ENCODE peak calls at places on chromosomes 13 and 19, in ten cellular contexts. O is CD4-positive, alpha-beta memory T cell; F is NCI-H524 treated with DMSO at 0.1 percent for 48 hours; J is AG08395; Z is T-helper 1 cell; P is CD4-positive, alpha-beta T cell; X is stimulated activated CD8-positive, alpha-beta memory T cell treated with anti-CD3 and anti-CD28 coated beads, Interleukin-7, amount 100 ng/mL, for 4 hours; M is NCI-H1694; Q is CD8-positive, alpha-beta T cell; N is AG04450. Y is an unnamed sample.

GRCh38 chr19:4991538-4991937 is 22.6 kb downstream of the KDM4B start:
- DNase-seq in O (no peak), F (no peak), J (no peak), Z (no peak), P (no peak), X (no peak), M (no peak), Q (no peak), N (no peak), Y (no peak)

GRCh38 chr19:29336425-29336824 is 123.5 kb upstream of the UQCRFS1 start:
- DNase-seq in O (no peak), F (no peak), J (no peak), Z (no peak), P (no peak), X (no peak), M (no peak), Q (no peak), N (no peak), Y (no peak)

GRCh38 chr13:105805866-105806265 is 729.6 kb downstream of the EFNB2 start:
- DNase-seq in O (no peak), F (no peak), J (no peak), Z (no peak), P (no peak), X (no peak), M (no peak), Q (no peak), N (no peak), Y (no peak)

GRCh38 chr19:52600639-52601024 is 30.5 kb downstream of the ZNF701 start:
- DNase-seq in O (peak), F (no peak), J (no peak), Z (peak), P (no peak), X (no peak), M (no peak), Q (no peak), N (no peak), Y (no peak)

GRCh38 chr13:112572408-112572807 is 15.5 kb downstream of the TUBGCP3 start:
- DNase-seq in O (no peak), F (no peak), J (no peak), Z (no peak), P (no peak), X (no peak), M (no peak), Q (no peak), N (no peak), Y (no peak)

GRCh38 chr19:3479177-3479818 is 1.0 kb downstream of the SMIM24 start:
- DNase-seq in O (peak), F (no peak), J (peak), Z (peak), P (no peak), X (peak), M (no peak), Q (peak), N (no peak), Y (peak)

GRCh38 chr19:34313188-34313587 is 51.8 kb upstream of the GPI start:
- DNase-seq in O (no peak), F (no peak), J (peak), Z (no peak), P (no peak), X (no peak), M (no peak), Q (no peak), N (no peak), Y (peak)

GRCh38 chr13:91133941-91134772 is 213.3 kb upstream of the MIR17HG start:
- DNase-seq in O (no peak), F (no peak), J (peak), Z (peak), P (no peak), X (no peak), M (peak), Q (peak), N (peak), Y (peak)

GRCh38 chr13:30442854-30443379 is 20.6 kb downstream of the UBE2L5 start:
- DNase-seq in O (no peak), F (no peak), J (no peak), Z (no peak), P (no peak), X (no peak), M (no peak), Q (no peak), N (no peak), Y (no peak)

GRCh38 chr19:1453525-1454371 is 3.8 kb downstream of the APC2 start:
- DNase-seq in O (no peak), F (no peak), J (peak), Z (no peak), P (no peak), X (no peak), M (no peak), Q (no peak), N (no peak), Y (peak)

GRCh38 chr19:10417598-10418280 is 2.6 kb upstream of the PDE4A start:
- DNase-seq in O (no peak), F (no peak), J (no peak), Z (no peak), P (no peak), X (no peak), M (no peak), Q (no peak), N (no peak), Y (no peak)

GRCh38 chr13:32202268-32202667 is 112.9 kb downstream of the ZAR1L start:
- DNase-seq in O (no peak), F (no peak), J (no peak), Z (no peak), P (no peak), X (no peak), M (no peak), Q (no peak), N (no peak), Y (no peak)

GRCh38 chr19:10009714-10010224 is 535 bp downstream of the COL5A3 start:
- DNase-seq in O (no peak), F (no peak), J (no peak), Z (no peak), P (no peak), X (no peak), M (no peak), Q (no peak), N (no peak), Y (no peak)

GRCh38 chr19:6744381-6745288 is 5.2 kb downstream of the TRIP10 start:
- DNase-seq in O (no peak), F (no peak), J (peak), Z (no peak), P (no peak), X (no peak), M (no peak), Q (no peak), N (peak), Y (peak)

GRCh38 chr13:50386527-50387123 is 371.4 kb downstream of the KCNRG start:
- DNase-seq in O (no peak), F (peak), J (peak), Z (no peak), P (no peak), X (no peak), M (peak), Q (no peak), N (peak), Y (peak)

GRCh38 chr19:1003283-1003682 is 3.1 kb downstream of the GRIN3B start:
- DNase-seq in O (no peak), F (no peak), J (no peak), Z (no peak), P (no peak), X (no peak), M (no peak), Q (no peak), N (no peak), Y (no peak)

GRCh38 chr19:51251453-51251790 is 542 bp downstream of the SIGLECL1 start:
- DNase-seq in O (no peak), F (no peak), J (no peak), Z (no peak), P (no peak), X (no peak), M (no peak), Q (no peak), N (no peak), Y (no peak)

GRCh38 chr19:49564616-49565045 is 15.7 kb downstream of the NOSIP start:
- DNase-seq in O (peak), F (no peak), J (no peak), Z (no peak), P (no peak), X (no peak), M (no peak), Q (no peak), N (no peak), Y (no peak)

GRCh38 chr13:39410089-39410901 is 192.7 kb downstream of the LHFPL6 start:
- DNase-seq in O (no peak), F (no peak), J (peak), Z (no peak), P (no peak), X (no peak), M (no peak), Q (no peak), N (no peak), Y (peak)

GRCh38 chr19:8161135-8161646 is 11.8 kb upstream of the FBN3 start:
- DNase-seq in O (no peak), F (no peak), J (no peak), Z (no peak), P (no peak), X (no peak), M (no peak), Q (no peak), N (no peak), Y (no peak)

GRCh38 chr13:112133489-112134149 is 66.7 kb downstream of the SOX1 start:
- DNase-seq in O (no peak), F (no peak), J (no peak), Z (no peak), P (no peak), X (no peak), M (no peak), Q (no peak), N (no peak), Y (no peak)

GRCh38 chr13:60329221-60329983 is 67.6 kb upstream of the TDRD3 start:
- DNase-seq in O (no peak), F (peak), J (peak), Z (no peak), P (no peak), X (no peak), M (no peak), Q (no peak), N (no peak), Y (peak)

GRCh38 chr19:5302396-5302795 is 38.2 kb downstream of the PTPRS start:
- DNase-seq in O (no peak), F (no peak), J (no peak), Z (no peak), P (no peak), X (no peak), M (no peak), Q (no peak), N (no peak), Y (no peak)

GRCh38 chr19:14113762-14114414 is 3.7 kb downstream of the PRKACA start:
- DNase-seq in O (peak), F (no peak), J (no peak), Z (no peak), P (no peak), X (no peak), M (no peak), Q (peak), N (no peak), Y (no peak)

GRCh38 chr13:49403966-49404365 is 39.9 kb downstream of the CAB39L start:
- DNase-seq in O (no peak), F (no peak), J (no peak), Z (no peak), P (no peak), X (no peak), M (no peak), Q (no peak), N (no peak), Y (no peak)

GRCh38 chr19:48319647-48320537 is 5.5 kb upstream of the EMP3 start:
- DNase-seq in O (peak), F (no peak), J (peak), Z (peak), P (peak), X (peak), M (peak), Q (peak), N (no peak), Y (peak)

GRCh38 chr13:99196466-99197256 is 4.0 kb upstream of the UBAC2 start:
- DNase-seq in O (no peak), F (no peak), J (no peak), Z (no peak), P (no peak), X (no peak), M (no peak), Q (no peak), N (no peak), Y (no peak)

GRCh38 chr13:29572575-29572974 is 22.9 kb downstream of the SLC7A1 start:
- DNase-seq in O (no peak), F (no peak), J (no peak), Z (no peak), P (no peak), X (no peak), M (no peak), Q (no peak), N (no peak), Y (no peak)

GRCh38 chr13:29125145-29125933 is 305.2 kb downstream of the MTUS2 start:
- DNase-seq in O (peak), F (no peak), J (no peak), Z (no peak), P (no peak), X (no peak), M (no peak), Q (no peak), N (no peak), Y (no peak)

GRCh38 chr19:43883864-43884263 is 51.2 kb downstream of the ZNF45 start:
- DNase-seq in O (no peak), F (no peak), J (no peak), Z (no peak), P (no peak), X (no peak), M (no peak), Q (no peak), N (no peak), Y (no peak)

GRCh38 chr13:99967498-99967883 is 4.1 kb downstream of the ZIC5 start:
- DNase-seq in O (no peak), F (no peak), J (no peak), Z (no peak), P (no peak), X (no peak), M (no peak), Q (no peak), N (no peak), Y (no peak)

Y was measured in AG20443.